ENCODE peak calls at places on chromosomes 1 and 21, in five cellular contexts. N is tibial nerve, U is GM13977, V is IMR-90, Y is left ventricle myocardium inferior. M is an unnamed sample.

GRCh38 chr1:223724376-223724775 is 12.0 kb downstream of the CAPN2 start:
- DNase-seq in N (no peak), V (peak), Y (no peak), U (no peak), M (no peak)

GRCh38 chr1:217881607-217882332 is 250.6 kb downstream of the SPATA17 start:
- DNase-seq in U (no peak), N (no peak), V (no peak), Y (no peak), M (no peak)

GRCh38 chr1:41810446-41810845 is 108.3 kb downstream of the HIVEP3 start:
- DNase-seq in V (peak), N (no peak), U (peak), Y (no peak), M (no peak)

GRCh38 chr1:184954232-184954995 is 19.9 kb downstream of the NIBAN1 start:
- DNase-seq in U (no peak), Y (no peak), V (no peak), N (no peak), M (no peak)

GRCh38 chr1:165143437-165144065 is 213.0 kb downstream of the LMX1A start:
- DNase-seq in U (peak), Y (no peak), N (no peak), V (no peak), M (no peak)

GRCh38 chr1:183817576-183818288 is 12.8 kb downstream of the RGL1 start:
- DNase-seq in N (no peak), U (no peak), V (no peak), Y (no peak), M (no peak)

GRCh38 chr1:234721476-234722266 is 111.7 kb upstream of the IRF2BP2 start:
- DNase-seq in V (peak), N (peak), U (no peak), Y (peak), M (no peak)

GRCh38 chr21:37787456-37787855 is 128.8 kb downstream of the KCNJ6 start:
- DNase-seq in U (no peak), N (no peak), V (peak), Y (no peak), M (no peak)

GRCh38 chr1:62407398-62408009 is 29.3 kb upstream of the USP1 start:
- DNase-seq in Y (no peak), N (peak), V (peak), U (peak), M (no peak)

GRCh38 chr1:109151146-109151545 is 37.2 kb downstream of the ELAPOR1 start:
- DNase-seq in N (no peak), Y (peak), V (peak), U (no peak), M (no peak)

GRCh38 chr1:194353121-194353520 is 1166.7 kb upstream of the B3GALT2 start:
- DNase-seq in Y (no peak), U (no peak), N (no peak), V (no peak), M (no peak)

GRCh38 chr1:1540015-1540816 is at the start of gene TMEM240:
- DNase-seq in U (peak), V (peak), N (peak), Y (peak), M (no peak)

GRCh38 chr1:10434590-10434989 is 4.4 kb downstream of the CENPS start:
- DNase-seq in U (no peak), V (no peak), N (no peak), Y (no peak), M (no peak)

GRCh38 chr1:208054485-208054884 is 143.6 kb upstream of the CD34 start:
- DNase-seq in V (no peak), Y (no peak), N (no peak), U (no peak), M (no peak)

GRCh38 chr1:12696658-12697057 is 19.3 kb upstream of the AADACL3 start:
- DNase-seq in U (no peak), N (no peak), V (no peak), Y (no peak), M (no peak)

GRCh38 chr1:54404939-54405880 is 984 bp downstream of the SSBP3 start:
- DNase-seq in V (no peak), N (no peak), U (no peak), Y (peak), M (peak)

GRCh38 chr1:84090447-84091244 is 53.4 kb upstream of the PRKACB start:
- DNase-seq in Y (no peak), N (no peak), U (no peak), V (no peak), M (no peak)

GRCh38 chr1:203650012-203650836 is 23.6 kb downstream of the ATP2B4 start:
- DNase-seq in V (peak), U (peak), N (no peak), Y (peak), M (peak)

GRCh38 chr1:154944422-154945159 is 8.1 kb upstream of the PMVK start:
- DNase-seq in Y (no peak), V (no peak), U (no peak), N (no peak), M (no peak)

GRCh38 chr1:165575700-165576099 is 31.9 kb downstream of the LRRC52 start:
- DNase-seq in V (no peak), U (no peak), Y (no peak), N (no peak), M (no peak)

GRCh38 chr1:210600421-210601195 is 271.9 kb downstream of the HHAT start:
- DNase-seq in V (peak), N (no peak), U (no peak), Y (no peak), M (no peak)

GRCh38 chr1:62977321-62977720 is 193.4 kb downstream of the ATG4C start:
- DNase-seq in N (no peak), Y (no peak), V (peak), U (no peak), M (no peak)

GRCh38 chr1:199046618-199047017 is 407.8 kb downstream of the PTPRC start:
- DNase-seq in V (no peak), N (no peak), Y (no peak), U (no peak), M (no peak)

GRCh38 chr1:65449214-65449823 is 28.9 kb downstream of the LEPR start:
- DNase-seq in V (no peak), U (no peak), N (no peak), Y (no peak), M (no peak)
- TF ChIP-seq CTCF in V (no peak), U (no peak), N (no peak), Y (no peak), M (no peak)

GRCh38 chr1:115713906-115714305 is 54.6 kb downstream of the CASQ2 start:
- DNase-seq in U (no peak), Y (no peak), N (no peak), V (no peak), M (no peak)

GRCh38 chr1:115718011-115718754 is 50.3 kb downstream of the CASQ2 start:
- DNase-seq in Y (no peak), N (no peak), U (no peak), V (no peak), M (no peak)

GRCh38 chr1:115714572-115715141 is 53.9 kb downstream of the CASQ2 start:
- DNase-seq in V (no peak), N (no peak), U (no peak), Y (no peak), M (no peak)

GRCh38 chr1:115712911-115713609 is 55.5 kb downstream of the CASQ2 start:
- DNase-seq in U (no peak), Y (no peak), V (no peak), N (no peak), M (no peak)

DNA sequence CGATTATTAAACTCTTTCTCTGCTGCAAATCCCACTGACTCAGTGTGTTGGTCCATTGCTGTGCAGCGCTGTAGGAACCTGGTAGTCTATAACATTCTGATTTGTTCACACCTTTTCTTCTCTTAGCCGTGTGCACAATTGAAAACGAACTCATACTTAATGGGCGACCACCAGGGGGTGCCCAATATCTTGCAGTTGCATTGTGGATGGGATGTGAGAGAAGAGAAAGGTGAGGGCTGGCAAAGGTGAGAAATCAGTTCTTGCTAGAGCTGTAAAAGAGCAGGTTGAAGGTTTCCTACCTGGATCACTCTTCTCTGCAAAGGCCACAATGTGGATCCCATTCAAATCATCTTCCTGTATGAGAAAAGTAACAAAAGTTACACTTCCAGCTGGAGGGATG is 51.0 kb downstream of the CASQ2 start:
- DNase-seq in U (peak), V (peak), Y (no peak), N (peak), M (no peak)
- TF ChIP-seq CTCF in U (peak), V (peak), Y (peak), N (peak), M (no peak)

GRCh38 chr1:13826591-13826990 is 126.6 kb downstream of the PRDM2 start:
- DNase-seq in U (no peak), Y (no peak), V (no peak), N (no peak), M (no peak)

GRCh38 chr1:13823126-13823880 is 123.3 kb downstream of the PRDM2 start:
- DNase-seq in N (no peak), Y (no peak), U (no peak), V (no peak), M (no peak)

GRCh38 chr1:13824626-13825025 is 124.6 kb downstream of the PRDM2 start:
- DNase-seq in U (no peak), Y (no peak), N (no peak), V (no peak), M (no peak)

GRCh38 chr1:13823936-13824335 is 123.9 kb downstream of the PRDM2 start:
- DNase-seq in V (no peak), N (no peak), U (no peak), Y (no peak), M (no peak)

DNA sequence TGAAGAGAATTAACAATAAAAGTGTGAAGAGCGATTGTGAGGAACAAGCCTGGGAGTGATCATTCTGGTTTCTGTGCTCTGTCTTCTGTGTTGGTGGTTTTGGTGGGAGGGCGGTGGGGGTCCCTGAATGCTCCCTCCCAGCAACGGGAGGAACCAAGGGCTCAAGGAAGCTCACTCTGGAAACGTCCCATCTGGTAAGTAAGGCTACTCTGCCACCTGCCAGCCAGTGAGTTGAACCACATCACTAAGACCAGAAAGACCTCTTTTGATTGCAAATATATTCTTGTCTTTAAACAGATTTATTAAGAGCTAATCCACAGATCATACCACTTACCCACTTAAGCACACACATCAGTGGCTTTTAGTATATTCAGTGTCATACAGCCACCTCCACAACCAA is 125.0 kb downstream of the PRDM2 start:
- DNase-seq in Y (no peak), U (no peak), N (no peak), V (peak), M (no peak)
- TF ChIP-seq CTCF in Y (peak), U (peak), N (no peak), V (peak), M (no peak)

DNA sequence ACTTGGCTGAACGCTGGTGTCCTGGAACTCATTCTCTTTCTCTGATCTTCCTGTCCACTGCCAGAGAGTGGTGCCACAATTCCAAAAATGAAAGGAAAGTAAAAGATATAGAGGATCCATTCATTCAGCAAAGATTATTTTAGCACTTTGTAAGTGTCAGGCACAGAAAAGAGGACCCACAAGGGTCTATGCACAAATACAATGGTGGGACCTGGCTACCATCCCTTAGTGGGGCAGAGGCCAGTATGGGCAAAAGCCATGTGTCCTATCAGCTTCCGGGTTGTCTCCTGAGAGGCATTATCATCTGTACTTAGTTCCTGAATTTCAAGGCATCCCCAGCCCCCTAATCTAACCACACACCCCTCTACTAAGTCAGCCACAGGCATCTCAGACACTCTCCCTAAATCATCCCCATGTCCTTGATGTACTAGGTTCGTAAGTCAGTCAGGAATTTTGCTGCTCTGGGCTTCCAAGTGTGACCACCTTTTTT is 19.0 kb downstream of the SSR2 start:
- DNase-seq in V (no peak), Y (no peak), N (no peak), U (no peak), M (no peak)
- TF ChIP-seq CTCF in V (no peak), Y (no peak), N (no peak), U (no peak), M (no peak)